ENCODE peak calls at places on chromosomes 5 and 9, in eight cellular contexts. U is adrenal gland; C is fibroblast of lung; T is heart right ventricle; Q is CD8-positive, alpha-beta T cell; P is uterus; E is right atrium auricular region; Y is RWPE2. L is an unnamed sample. For H3K36me3, the result is how much of the 10 kb centered on the place peaks cover.

GRCh38 chr5:174145821-174146220 is 100.3 kb downstream of the NSG2 start:
- DNase-seq in U (peak), C (no peak), T (no peak), Q (no peak), P (no peak), E (no peak), Y (no peak), L (no peak)

GRCh38 chr9:133521122-133522072 is 3.4 kb downstream of the MYMK start:
- DNase-seq in U (no peak), C (no peak), T (no peak), Q (peak), P (no peak), E (no peak), Y (no peak), L (no peak)

GRCh38 chr5:171272996-171273970 is 35.8 kb upstream of the TLX3 start:
- DNase-seq in U (no peak), C (peak), T (no peak), Q (no peak), P (no peak), E (no peak), Y (no peak), L (peak)

GRCh38 chr5:80960531-80961375 is 590 bp downstream of the RASGRF2 start:
- DNase-seq in U (no peak), C (peak), T (peak), Q (peak), P (no peak), E (no peak), Y (no peak), L (peak)

GRCh38 chr5:16579142-16579541 is 37.7 kb downstream of the RETREG1 start:
- DNase-seq in U (peak), C (no peak), T (peak), Q (no peak), P (no peak), E (no peak), Y (no peak), L (peak)

GRCh38 chr5:170527998-170528397 is 24.2 kb downstream of the KCNIP1 start:
- DNase-seq in U (no peak), C (no peak), T (no peak), Q (no peak), P (no peak), E (no peak), Y (no peak), L (no peak)

GRCh38 chr5:42995152-42995751 is 44.9 kb downstream of the ANXA2R start:
- DNase-seq in U (no peak), C (peak), T (no peak), Q (no peak), P (no peak), E (no peak), Y (no peak), L (no peak)

GRCh38 chr5:100496296-100496695 is 38.9 kb upstream of the FAM174A start:
- DNase-seq in U (no peak), C (peak), T (no peak), Q (no peak), P (no peak), E (no peak), Y (no peak), L (no peak)

GRCh38 chr9:19471737-19472648 is 63.2 kb downstream of the ACER2 start:
- DNase-seq in U (peak), C (peak), T (peak), Q (peak), P (peak), E (peak), Y (no peak), L (peak)

DNA sequence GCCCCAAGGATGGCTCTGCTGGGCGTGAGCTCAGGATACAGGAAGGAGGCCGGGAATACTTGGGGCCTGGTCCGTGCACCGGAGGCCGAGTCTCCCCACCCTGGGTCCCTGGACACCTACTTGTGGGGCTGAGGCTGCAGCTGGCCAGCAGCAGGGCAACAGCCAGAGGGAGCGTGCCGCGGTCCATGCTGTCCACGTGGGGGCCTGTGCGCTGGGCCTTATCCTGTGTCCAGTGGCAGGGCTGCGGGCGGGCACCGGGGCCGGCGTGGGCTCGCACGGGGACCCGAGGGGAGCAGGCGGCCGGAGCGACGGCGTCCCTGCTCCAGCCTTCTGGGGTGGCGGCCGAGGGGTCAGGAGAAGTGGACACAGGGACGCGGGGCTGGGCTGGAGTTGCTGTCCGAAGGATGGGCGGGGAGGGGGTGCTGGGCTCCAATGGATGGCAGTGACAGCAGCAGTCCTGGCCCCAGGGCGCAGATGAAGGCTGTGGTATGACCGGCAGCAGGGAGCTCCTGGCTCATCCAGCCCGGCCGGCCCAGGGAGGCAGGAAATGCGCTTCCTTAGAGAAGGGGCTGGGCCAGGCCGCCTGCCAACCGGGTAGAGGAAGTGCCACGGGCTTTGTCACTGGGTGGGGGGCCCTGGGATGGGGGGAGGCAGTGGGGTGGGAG is at the start of gene ENG:
- DNase-seq in U (peak), C (peak), T (peak), Q (no peak), P (peak), E (peak), Y (no peak), L (peak)
- TF ChIP-seq CTCF in U (no peak), C (no peak), T (no peak), Q (no peak), P (peak), E (no peak), Y (no peak), L (no peak)

GRCh38 chr9:83681490-83681889 is 26.3 kb downstream of the UBQLN1 start:
- DNase-seq in U (no peak), C (no peak), T (no peak), Q (no peak), P (no peak), E (no peak), Y (no peak), L (no peak)
- H3K36me3 ChIP-seq in U (under half), C (under half), T (under half), Q (under half), P (under half), E (under half), Y (half or more), L (under half)

DNA sequence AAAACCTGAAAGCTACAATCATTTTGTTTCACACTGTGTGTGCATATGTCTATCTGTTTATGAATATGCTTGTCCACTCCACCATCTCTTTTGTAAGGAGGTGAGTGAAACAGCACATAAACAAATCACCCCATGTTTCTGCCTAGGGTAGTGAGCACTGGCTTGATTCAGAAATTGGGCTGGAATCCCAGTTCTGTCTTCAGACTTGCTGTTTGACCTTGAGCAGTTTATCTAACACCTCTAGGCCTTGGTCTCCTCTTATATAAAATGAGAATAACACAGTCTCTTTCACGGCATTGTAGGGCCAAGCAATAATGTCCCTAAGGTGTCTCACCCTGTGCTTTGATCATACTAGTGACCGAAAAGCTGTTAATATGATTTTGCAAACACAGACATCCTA is 61.2 kb downstream of the ZNF366 start:
- DNase-seq in U (no peak), C (no peak), T (no peak), Q (no peak), P (no peak), E (no peak), Y (no peak), L (no peak)
- TF ChIP-seq CTCF in U (no peak), C (no peak), T (no peak), Q (no peak), P (no peak), E (no peak), Y (no peak), L (no peak)

DNA sequence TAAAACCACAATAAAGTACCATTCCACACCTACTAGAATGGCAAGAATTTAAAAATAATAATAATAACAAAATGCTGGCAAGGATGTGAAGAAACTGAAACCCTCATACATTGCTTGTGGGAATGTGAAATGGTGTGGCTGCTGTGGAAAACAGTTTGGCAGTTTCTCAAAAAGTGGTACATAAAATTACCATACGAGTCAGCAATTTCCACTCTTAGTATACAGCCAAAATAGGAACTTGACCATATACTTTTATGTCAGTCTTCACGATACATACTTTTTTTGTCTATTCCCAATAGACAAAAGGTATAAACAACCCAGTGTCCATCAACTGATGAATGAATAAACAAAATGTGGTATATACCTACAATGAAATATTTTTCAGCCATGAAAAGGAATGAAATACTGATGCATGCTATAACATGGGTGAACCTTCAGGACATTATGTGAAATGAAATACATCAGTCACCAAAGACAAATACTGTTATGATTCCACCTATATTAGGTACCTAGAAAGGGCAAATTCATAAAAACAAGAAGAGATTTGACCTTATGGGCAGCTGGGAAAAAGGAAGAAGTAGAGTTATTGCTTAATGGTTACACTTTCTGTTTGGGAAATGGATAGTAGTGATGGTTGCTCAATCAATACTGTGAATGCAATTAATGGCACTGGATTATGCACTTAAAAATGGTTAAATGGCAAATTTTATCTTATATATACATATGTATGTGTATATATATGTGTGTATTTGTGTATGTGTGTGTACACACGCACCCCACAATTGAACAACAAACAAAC is 15.4 kb downstream of the FKBP15 start:
- DNase-seq in U (no peak), C (peak), T (no peak), Q (no peak), P (no peak), E (no peak), Y (no peak), L (no peak)
- H3K36me3 ChIP-seq in U (half or more), C (under half), T (under half), Q (under half), P (under half), E (half or more), Y (half or more), L (under half)